ENCODE peak calls at places on chromosomes 3 and 15, in six cellular contexts. F is astrocyte, S is mammary epithelial cell, A is SK-N-SH, N is fibroblast of lung, T is GM23248. R is an unnamed sample. For H3K4me1, the result is how much of the 10 kb centered on the place peaks cover.

GRCh38 chr15:48440084-48440483 is 108.9 kb downstream of the DUT start:
- DNase-seq in F (peak), S (no peak), A (no peak), N (peak), T (peak), R (peak)

GRCh38 chr3:153749070-153749610 is 372.1 kb upstream of the ARHGEF26 start:
- DNase-seq in F (peak), S (no peak), A (no peak), N (peak), T (peak), R (peak)

GRCh38 chr3:184315871-184316661 is 1.7 kb downstream of the EIF4G1 start:
- DNase-seq in F (no peak), S (no peak), A (peak), N (peak), T (peak), R (peak)

GRCh38 chr3:58988041-58988440 is 61.8 kb downstream of the CFAP20DC start:
- DNase-seq in F (no peak), S (no peak), A (no peak), N (no peak), T (no peak), R (no peak)

GRCh38 chr15:31077981-31078380 is 23.5 kb downstream of the TRPM1 start:
- DNase-seq in F (no peak), S (no peak), A (no peak), N (no peak), T (no peak), R (no peak)

GRCh38 chr3:138456961-138457862 is 22.8 kb downstream of the ESYT3 start:
- DNase-seq in F (no peak), S (no peak), A (no peak), N (no peak), T (no peak), R (no peak)

GRCh38 chr3:128878556-128879124 is 780 bp upstream of the ACAD9 start:
- DNase-seq in F (peak), S (peak), A (peak), N (peak), T (peak), R (peak)

GRCh38 chr3:108190346-108190745 is 31.9 kb downstream of the IFT57 start:
- DNase-seq in F (no peak), S (no peak), A (no peak), N (no peak), T (no peak), R (no peak)

GRCh38 chr3:27507515-27508266 is 23.5 kb upstream of the SLC4A7 start:
- DNase-seq in F (peak), S (peak), A (no peak), N (no peak), T (no peak), R (no peak)

GRCh38 chr3:160378331-160379109 is 20.5 kb downstream of the IFT80 start:
- DNase-seq in F (peak), S (peak), A (no peak), N (no peak), T (peak), R (no peak)

GRCh38 chr3:30227571-30228301 is 378.7 kb upstream of the TGFBR2 start:
- DNase-seq in F (peak), S (peak), A (no peak), N (peak), T (peak), R (peak)

GRCh38 chr3:119293761-119294401 is at the start of gene ARHGAP31:
- DNase-seq in F (peak), S (peak), A (peak), N (peak), T (peak), R (peak)

GRCh38 chr3:41848745-41849574 is 112.9 kb downstream of the ULK4 start:
- DNase-seq in F (no peak), S (no peak), A (no peak), N (peak), T (no peak), R (no peak)

GRCh38 chr3:193556841-193557240 is 2.1 kb upstream of the ATP13A4 start:
- DNase-seq in F (no peak), S (no peak), A (no peak), N (no peak), T (no peak), R (no peak)

GRCh38 chr3:154616298-154616697 is 186.3 kb upstream of the GPR149 start:
- DNase-seq in F (no peak), S (no peak), A (no peak), N (no peak), T (no peak), R (no peak)

GRCh38 chr3:122727766-122728165 is 47.1 kb downstream of the PARP14 start:
- DNase-seq in F (no peak), S (no peak), A (peak), N (no peak), T (no peak), R (no peak)

GRCh38 chr3:161031134-161031533 is 74.0 kb downstream of the B3GALNT1 start:
- DNase-seq in F (no peak), S (no peak), A (no peak), N (no peak), T (no peak), R (peak)

GRCh38 chr3:140522653-140523380 is 155.0 kb upstream of the TRIM42 start:
- DNase-seq in F (no peak), S (no peak), A (no peak), N (no peak), T (no peak), R (no peak)

GRCh38 chr15:61997786-61998185 is 62.5 kb downstream of the VPS13C start:
- DNase-seq in F (no peak), S (peak), A (no peak), N (no peak), T (peak), R (no peak)

GRCh38 chr3:190005343-190006113 is 115.2 kb downstream of the P3H2 start:
- DNase-seq in F (no peak), S (no peak), A (no peak), N (no peak), T (no peak), R (no peak)

GRCh38 chr3:146682176-146682575 is 77.0 kb upstream of the PLSCR5 start:
- DNase-seq in F (no peak), S (no peak), A (no peak), N (peak), T (peak), R (peak)

DNA sequence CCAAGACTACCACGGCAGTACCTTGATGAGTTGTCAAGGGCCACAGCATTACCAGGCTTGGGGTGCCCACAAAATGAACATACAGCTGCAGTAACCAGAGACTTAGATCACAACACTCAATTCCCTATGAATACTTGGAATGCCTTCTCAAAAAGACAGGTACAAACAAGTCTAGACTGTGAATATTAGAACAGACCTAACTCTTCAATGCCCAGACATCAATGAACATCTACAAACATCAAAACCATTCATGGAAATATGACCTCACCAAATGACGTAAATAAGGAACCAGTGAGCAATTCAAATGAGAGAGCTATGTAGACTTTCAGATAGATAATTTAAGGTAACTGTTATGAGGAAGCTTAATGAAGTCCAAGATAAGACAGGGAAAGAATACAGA is 185.1 kb upstream of the POU1F1 start:
- DNase-seq in F (no peak), S (peak), A (no peak), N (no peak), T (no peak), R (no peak)
- H3K4me1 ChIP-seq in F (under half), S (under half), A (under half), N (under half), T (under half), R (under half)

GRCh38 chr15:64501396-64501716 is 41.0 kb downstream of the ZNF609 start:
- DNase-seq in F (no peak), S (no peak), A (no peak), N (no peak), T (no peak), R (no peak)

GRCh38 chr15:64502537-64502936 is 42.2 kb downstream of the ZNF609 start:
- DNase-seq in F (no peak), S (no peak), A (no peak), N (no peak), T (peak), R (no peak)

GRCh38 chr15:64503640-64504039 is 43.3 kb downstream of the ZNF609 start:
- DNase-seq in F (no peak), S (no peak), A (no peak), N (no peak), T (no peak), R (no peak)

GRCh38 chr15:64500695-64501395 is 40.5 kb downstream of the ZNF609 start:
- DNase-seq in F (no peak), S (no peak), A (peak), N (no peak), T (no peak), R (no peak)

DNA sequence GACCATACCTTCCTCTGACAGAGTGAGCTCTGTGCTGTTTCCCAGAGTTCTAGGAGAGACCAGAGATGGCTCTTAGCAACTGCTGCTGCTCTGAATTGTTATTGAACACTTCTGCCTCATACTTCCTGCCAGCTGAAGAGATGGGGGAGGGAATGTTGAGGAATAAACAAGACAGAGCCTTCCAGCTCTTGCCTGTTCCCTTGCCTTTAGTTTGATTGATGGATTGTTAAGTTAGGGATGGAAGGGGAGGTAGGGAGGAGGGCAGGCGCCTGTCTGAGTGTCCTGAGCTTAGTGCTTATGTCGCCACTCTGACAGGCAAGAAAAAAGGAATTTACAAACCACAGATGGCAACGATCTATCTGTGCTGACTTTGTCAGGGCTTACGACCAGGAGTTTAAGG is 42.8 kb downstream of the ZNF609 start:
- DNase-seq in F (peak), S (no peak), A (no peak), N (peak), T (peak), R (peak)
- H3K9ac ChIP-seq in F (peak), S (no peak), A (peak), N (no peak), T (peak), R (no peak)

DNA sequence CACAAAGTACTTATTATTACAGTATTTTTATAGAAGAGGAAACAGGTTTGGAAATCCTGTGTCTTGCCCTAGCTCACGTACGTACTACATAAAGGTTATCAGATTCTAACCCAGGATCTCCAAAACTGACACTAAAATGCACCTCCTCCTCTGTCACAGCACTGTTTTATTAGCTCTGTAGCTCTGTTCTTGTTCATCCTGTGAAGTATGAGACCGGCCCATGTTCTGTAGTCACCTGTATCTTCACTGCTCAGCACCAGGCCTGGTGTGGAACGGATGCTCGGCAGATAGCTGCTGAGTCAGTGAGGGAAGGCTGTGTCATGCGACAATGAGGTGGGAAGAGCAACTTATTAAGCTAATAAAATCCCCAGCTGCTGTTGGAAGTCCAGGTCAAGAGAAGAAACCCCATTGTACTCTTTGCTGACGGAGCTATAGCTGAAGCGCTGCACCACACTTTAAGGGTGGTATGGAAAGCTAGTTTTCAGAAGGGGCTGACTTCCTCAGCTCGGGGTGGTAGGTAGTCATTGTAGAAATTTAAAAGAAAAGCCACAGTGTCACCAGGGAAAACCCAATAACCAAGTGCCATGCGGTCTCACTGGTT is 22.8 kb downstream of the BCL2A1 start:
- DNase-seq in F (no peak), S (no peak), A (no peak), N (no peak), T (no peak), R (no peak)
- H3K4me3 ChIP-seq in F (no peak), S (no peak), A (no peak), N (no peak), T (no peak), R (no peak)

GRCh38 chr3:71206821-71207220 is 376.7 kb downstream of the FOXP1 start:
- DNase-seq in F (no peak), S (no peak), A (no peak), N (no peak), T (no peak), R (no peak)
- H3K4me1 ChIP-seq in F (under half), S (under half), A (under half), N (under half), T (under half), R (under half)

GRCh38 chr3:64223809-64224570 is 1.3 kb downstream of the PRICKLE2 start:
- DNase-seq in F (peak), S (no peak), A (no peak), N (peak), T (peak), R (no peak)
- H3K9ac ChIP-seq in F (peak), S (no peak), A (peak), N (peak), T (peak), R (peak)

GRCh38 chr3:39108309-39108708 is 829 bp downstream of the TTC21A start:
- DNase-seq in F (no peak), S (no peak), A (no peak), N (no peak), T (no peak), R (no peak)
- H3K4me3 ChIP-seq in F (peak), S (peak), A (peak), N (peak), T (peak), R (peak)

DNA sequence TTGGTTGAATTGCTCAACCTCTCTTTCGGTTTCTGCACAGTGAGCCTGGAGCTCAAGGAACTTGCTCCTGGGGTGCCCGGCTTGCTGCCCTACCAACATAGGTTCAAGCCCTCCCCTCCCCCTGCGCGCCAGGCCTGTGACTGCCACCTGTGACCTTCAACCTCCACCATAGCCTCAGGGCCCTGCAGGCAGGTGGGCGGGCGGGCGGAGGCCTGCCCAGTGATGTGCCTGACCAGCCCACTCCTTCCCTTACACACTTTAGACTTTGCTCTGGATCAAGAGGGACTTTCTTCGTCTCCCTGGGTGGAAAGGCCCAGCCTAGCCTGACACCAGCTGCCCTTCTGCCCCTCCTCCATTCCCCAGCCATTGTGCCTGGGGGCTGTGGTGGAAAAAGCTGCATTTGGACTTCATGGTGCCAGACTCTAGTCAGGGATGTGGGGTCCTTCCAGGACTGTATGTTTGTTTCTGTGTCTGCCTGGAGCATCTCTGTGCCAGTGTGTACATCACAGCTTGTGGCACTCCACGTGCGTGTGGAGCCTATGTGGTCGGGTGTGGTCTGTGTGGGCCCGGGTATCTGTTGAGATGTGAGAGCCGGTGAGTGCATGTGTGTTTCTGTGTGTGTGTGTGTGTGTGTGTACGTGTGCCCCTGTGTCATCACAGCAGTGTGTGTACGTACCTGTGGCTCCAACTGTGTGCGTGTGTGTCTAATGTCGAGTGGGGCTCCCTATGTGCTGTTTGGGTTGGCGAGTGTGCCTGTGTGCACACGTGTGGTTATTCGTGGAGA is 9.5 kb downstream of the PRKCD start:
- DNase-seq in F (no peak), S (peak), A (no peak), N (no peak), T (no peak), R (no peak)
- H3K4me1 ChIP-seq in F (under half), S (under half), A (half or more), N (under half), T (under half), R (under half)

GRCh38 chr3:29141197-29141911 is 139.5 kb upstream of the RBMS3 start:
- DNase-seq in F (no peak), S (no peak), A (no peak), N (peak), T (peak), R (peak)
- H3K9ac ChIP-seq in F (no peak), S (no peak), A (no peak), N (no peak), T (peak), R (peak)

GRCh38 chr15:45720183-45720582 is 85.4 kb downstream of the SQOR start:
- DNase-seq in F (no peak), S (no peak), A (no peak), N (no peak), T (no peak), R (no peak)

GRCh38 chr15:45715528-45715927 is 80.7 kb downstream of the SQOR start:
- DNase-seq in F (no peak), S (no peak), A (no peak), N (peak), T (peak), R (peak)

GRCh38 chr15:45719490-45719889 is 84.7 kb downstream of the SQOR start:
- DNase-seq in F (no peak), S (no peak), A (no peak), N (peak), T (no peak), R (no peak)

GRCh38 chr15:45710657-45711056 is 75.8 kb downstream of the SQOR start:
- DNase-seq in F (no peak), S (no peak), A (no peak), N (no peak), T (no peak), R (no peak)

GRCh38 chr15:45714501-45715488 is 80.0 kb downstream of the SQOR start:
- DNase-seq in F (peak), S (peak), A (peak), N (peak), T (peak), R (peak)
- H3K4me3 ChIP-seq in F (no peak), S (no peak), A (no peak), N (no peak), T (no peak), R (peak)

GRCh38 chr3:52226229-52226817 is 878 bp upstream of the TLR9 start:
- DNase-seq in F (no peak), S (no peak), A (no peak), N (no peak), T (no peak), R (no peak)
- H3K4me1 ChIP-seq in F (under half), S (under half), A (under half), N (under half), T (under half), R (under half)